ENCODE peak calls at places on chromosomes 6 and 20, in ten cellular contexts. One of them, this sample, is unnamed.

GRCh38 chr6:52552278-52552643 is 24.6 kb downstream of the TRAM2 start:
- DNase-seq in CD8-positive, alpha-beta T cell: no peak
- DNase-seq in HFFc6: no peak
- DNase-seq in activated CD4-positive, alpha-beta T cell treated with anti-CD3 and anti-CD28 coated beads, Interleukin-2, amount 50 U/mL, for 1 hour: no peak
- DNase-seq in smooth muscle cell of the brain vasculature: no peak
- DNase-seq in cardiac fibroblast: no peak
- DNase-seq in left ventricle myocardium inferior: no peak
- DNase-seq in memory B cell: no peak
- DNase-seq in right atrium auricular region: no peak
- DNase-seq in RPMI8226: peak; percentile 84
- DNase-seq in this sample: no peak

GRCh38 chr6:141551318-141551717 is 581.4 kb upstream of the GJE1 start:
- DNase-seq in CD8-positive, alpha-beta T cell: no peak
- DNase-seq in HFFc6: no peak
- DNase-seq in activated CD4-positive, alpha-beta T cell treated with anti-CD3 and anti-CD28 coated beads, Interleukin-2, amount 50 U/mL, for 1 hour: no peak
- DNase-seq in smooth muscle cell of the brain vasculature: no peak
- DNase-seq in cardiac fibroblast: no peak
- DNase-seq in left ventricle myocardium inferior: no peak
- DNase-seq in memory B cell: no peak
- DNase-seq in right atrium auricular region: no peak
- DNase-seq in RPMI8226: no peak
- DNase-seq in this sample: no peak

GRCh38 chr6:2029130-2029794 is 216.1 kb downstream of the GMDS start:
- DNase-seq in CD8-positive, alpha-beta T cell: no peak
- DNase-seq in HFFc6: no peak
- DNase-seq in activated CD4-positive, alpha-beta T cell treated with anti-CD3 and anti-CD28 coated beads, Interleukin-2, amount 50 U/mL, for 1 hour: no peak
- DNase-seq in smooth muscle cell of the brain vasculature: no peak
- DNase-seq in cardiac fibroblast: no peak
- DNase-seq in left ventricle myocardium inferior: no peak
- DNase-seq in memory B cell: no peak
- DNase-seq in right atrium auricular region: no peak
- DNase-seq in RPMI8226: no peak
- DNase-seq in this sample: no peak

GRCh38 chr6:32291549-32291948 is 67.7 kb upstream of the NOTCH4 start:
- DNase-seq in CD8-positive, alpha-beta T cell: no peak
- DNase-seq in HFFc6: no peak
- DNase-seq in activated CD4-positive, alpha-beta T cell treated with anti-CD3 and anti-CD28 coated beads, Interleukin-2, amount 50 U/mL, for 1 hour: no peak
- DNase-seq in smooth muscle cell of the brain vasculature: no peak
- DNase-seq in cardiac fibroblast: no peak
- DNase-seq in left ventricle myocardium inferior: no peak
- DNase-seq in memory B cell: no peak
- DNase-seq in right atrium auricular region: no peak
- DNase-seq in RPMI8226: no peak
- DNase-seq in this sample: no peak

GRCh38 chr20:34768105-34768504 is 57.3 kb downstream of the NCOA6 start:
- DNase-seq in CD8-positive, alpha-beta T cell: no peak
- DNase-seq in HFFc6: peak; percentile 89
- DNase-seq in activated CD4-positive, alpha-beta T cell treated with anti-CD3 and anti-CD28 coated beads, Interleukin-2, amount 50 U/mL, for 1 hour: no peak
- DNase-seq in smooth muscle cell of the brain vasculature: no peak
- DNase-seq in cardiac fibroblast: peak; percentile 18
- DNase-seq in left ventricle myocardium inferior: no peak
- DNase-seq in memory B cell: no peak
- DNase-seq in right atrium auricular region: no peak
- DNase-seq in RPMI8226: no peak
- DNase-seq in this sample: no peak

GRCh38 chr6:167678102-167679101 is 148.3 kb upstream of the AFDN start:
- DNase-seq in CD8-positive, alpha-beta T cell: no peak
- DNase-seq in HFFc6: no peak
- DNase-seq in activated CD4-positive, alpha-beta T cell treated with anti-CD3 and anti-CD28 coated beads, Interleukin-2, amount 50 U/mL, for 1 hour: no peak
- DNase-seq in smooth muscle cell of the brain vasculature: no peak
- DNase-seq in cardiac fibroblast: no peak
- DNase-seq in left ventricle myocardium inferior: peak; percentile 62
- DNase-seq in memory B cell: no peak
- DNase-seq in right atrium auricular region: no peak
- DNase-seq in RPMI8226: no peak
- DNase-seq in this sample: no peak

GRCh38 chr6:27601668-27602254 is 128.9 kb upstream of the ZNF184 start:
- DNase-seq in CD8-positive, alpha-beta T cell: no peak
- DNase-seq in HFFc6: no peak
- DNase-seq in activated CD4-positive, alpha-beta T cell treated with anti-CD3 and anti-CD28 coated beads, Interleukin-2, amount 50 U/mL, for 1 hour: no peak
- DNase-seq in smooth muscle cell of the brain vasculature: no peak
- DNase-seq in cardiac fibroblast: no peak
- DNase-seq in left ventricle myocardium inferior: no peak
- DNase-seq in memory B cell: no peak
- DNase-seq in right atrium auricular region: no peak
- DNase-seq in RPMI8226: no peak
- DNase-seq in this sample: no peak

GRCh38 chr20:2745060-2745910 is 52.7 kb downstream of the EBF4 start:
- DNase-seq in CD8-positive, alpha-beta T cell: no peak
- DNase-seq in HFFc6: no peak
- DNase-seq in activated CD4-positive, alpha-beta T cell treated with anti-CD3 and anti-CD28 coated beads, Interleukin-2, amount 50 U/mL, for 1 hour: no peak
- DNase-seq in smooth muscle cell of the brain vasculature: no peak
- DNase-seq in cardiac fibroblast: no peak
- DNase-seq in left ventricle myocardium inferior: no peak
- DNase-seq in memory B cell: no peak
- DNase-seq in right atrium auricular region: peak; percentile 52
- DNase-seq in RPMI8226: peak; percentile 85
- DNase-seq in this sample: no peak

GRCh38 chr6:88545991-88546390 is 379.8 kb upstream of the CNR1 start:
- DNase-seq in CD8-positive, alpha-beta T cell: no peak
- DNase-seq in HFFc6: no peak
- DNase-seq in activated CD4-positive, alpha-beta T cell treated with anti-CD3 and anti-CD28 coated beads, Interleukin-2, amount 50 U/mL, for 1 hour: no peak
- DNase-seq in smooth muscle cell of the brain vasculature: no peak
- DNase-seq in cardiac fibroblast: no peak
- DNase-seq in left ventricle myocardium inferior: no peak
- DNase-seq in memory B cell: no peak
- DNase-seq in right atrium auricular region: no peak
- DNase-seq in RPMI8226: no peak
- DNase-seq in this sample: no peak

GRCh38 chr6:154933181-154933827 is 61.8 kb upstream of the TIAM2 start:
- DNase-seq in CD8-positive, alpha-beta T cell: no peak
- DNase-seq in HFFc6: peak; percentile 40
- DNase-seq in activated CD4-positive, alpha-beta T cell treated with anti-CD3 and anti-CD28 coated beads, Interleukin-2, amount 50 U/mL, for 1 hour: no peak
- DNase-seq in smooth muscle cell of the brain vasculature: no peak
- DNase-seq in cardiac fibroblast: peak; percentile 30
- DNase-seq in left ventricle myocardium inferior: no peak
- DNase-seq in memory B cell: no peak
- DNase-seq in right atrium auricular region: no peak
- DNase-seq in RPMI8226: no peak
- DNase-seq in this sample: no peak

GRCh38 chr6:122012576-122012975 is 386.9 kb upstream of the HSF2 start:
- DNase-seq in CD8-positive, alpha-beta T cell: no peak
- DNase-seq in HFFc6: peak; percentile 36
- DNase-seq in activated CD4-positive, alpha-beta T cell treated with anti-CD3 and anti-CD28 coated beads, Interleukin-2, amount 50 U/mL, for 1 hour: no peak
- DNase-seq in smooth muscle cell of the brain vasculature: no peak
- DNase-seq in cardiac fibroblast: peak; percentile 3
- DNase-seq in left ventricle myocardium inferior: no peak
- DNase-seq in memory B cell: no peak
- DNase-seq in right atrium auricular region: no peak
- DNase-seq in RPMI8226: no peak
- DNase-seq in this sample: no peak

GRCh38 chr6:3825851-3826581 is 23.2 kb upstream of the FAM50B start:
- DNase-seq in CD8-positive, alpha-beta T cell: no peak
- DNase-seq in HFFc6: peak; percentile 99
- DNase-seq in activated CD4-positive, alpha-beta T cell treated with anti-CD3 and anti-CD28 coated beads, Interleukin-2, amount 50 U/mL, for 1 hour: no peak
- DNase-seq in smooth muscle cell of the brain vasculature: peak; percentile 72
- DNase-seq in cardiac fibroblast: peak; percentile 99
- DNase-seq in left ventricle myocardium inferior: peak; percentile 86
- DNase-seq in memory B cell: no peak
- DNase-seq in right atrium auricular region: peak; percentile 98
- DNase-seq in RPMI8226: no peak
- DNase-seq in this sample: no peak

GRCh38 chr6:170212051-170212756 is 78.7 kb downstream of the DLL1 start:
- DNase-seq in CD8-positive, alpha-beta T cell: peak; percentile 1
- DNase-seq in HFFc6: no peak
- DNase-seq in activated CD4-positive, alpha-beta T cell treated with anti-CD3 and anti-CD28 coated beads, Interleukin-2, amount 50 U/mL, for 1 hour: no peak
- DNase-seq in smooth muscle cell of the brain vasculature: no peak
- DNase-seq in cardiac fibroblast: no peak
- DNase-seq in left ventricle myocardium inferior: no peak
- DNase-seq in memory B cell: peak; percentile 6
- DNase-seq in right atrium auricular region: peak; percentile 36
- DNase-seq in RPMI8226: no peak
- DNase-seq in this sample: no peak

GRCh38 chr6:151060096-151060741 is 179.5 kb upstream of the AKAP12 start:
- DNase-seq in CD8-positive, alpha-beta T cell: no peak
- DNase-seq in HFFc6: peak; percentile 94
- DNase-seq in activated CD4-positive, alpha-beta T cell treated with anti-CD3 and anti-CD28 coated beads, Interleukin-2, amount 50 U/mL, for 1 hour: no peak
- DNase-seq in smooth muscle cell of the brain vasculature: no peak
- DNase-seq in cardiac fibroblast: peak; percentile 77
- DNase-seq in left ventricle myocardium inferior: no peak
- DNase-seq in memory B cell: no peak
- DNase-seq in right atrium auricular region: no peak
- DNase-seq in RPMI8226: no peak
- DNase-seq in this sample: no peak

GRCh38 chr20:31811796-31812728 is 7.1 kb upstream of the MYLK2 start:
- DNase-seq in CD8-positive, alpha-beta T cell: no peak
- DNase-seq in HFFc6: peak; percentile 50
- DNase-seq in activated CD4-positive, alpha-beta T cell treated with anti-CD3 and anti-CD28 coated beads, Interleukin-2, amount 50 U/mL, for 1 hour: no peak
- DNase-seq in smooth muscle cell of the brain vasculature: peak; percentile 84
- DNase-seq in cardiac fibroblast: peak; percentile 78
- DNase-seq in left ventricle myocardium inferior: peak; percentile 39
- DNase-seq in memory B cell: no peak
- DNase-seq in right atrium auricular region: no peak
- DNase-seq in RPMI8226: no peak
- DNase-seq in this sample: no peak

GRCh38 chr20:25369529-25369928 is 21.1 kb downstream of the ABHD12 start:
- DNase-seq in CD8-positive, alpha-beta T cell: no peak
- DNase-seq in HFFc6: no peak
- DNase-seq in activated CD4-positive, alpha-beta T cell treated with anti-CD3 and anti-CD28 coated beads, Interleukin-2, amount 50 U/mL, for 1 hour: no peak
- DNase-seq in smooth muscle cell of the brain vasculature: no peak
- DNase-seq in cardiac fibroblast: no peak
- DNase-seq in left ventricle myocardium inferior: no peak
- DNase-seq in memory B cell: no peak
- DNase-seq in right atrium auricular region: no peak
- DNase-seq in RPMI8226: no peak
- DNase-seq in this sample: no peak

GRCh38 chr20:37571033-37571432 is 43.4 kb upstream of the BLCAP start:
- DNase-seq in CD8-positive, alpha-beta T cell: no peak
- DNase-seq in HFFc6: no peak
- DNase-seq in activated CD4-positive, alpha-beta T cell treated with anti-CD3 and anti-CD28 coated beads, Interleukin-2, amount 50 U/mL, for 1 hour: no peak
- DNase-seq in smooth muscle cell of the brain vasculature: no peak
- DNase-seq in cardiac fibroblast: no peak
- DNase-seq in left ventricle myocardium inferior: no peak
- DNase-seq in memory B cell: no peak
- DNase-seq in right atrium auricular region: no peak
- DNase-seq in RPMI8226: no peak
- DNase-seq in this sample: no peak

This sample was measured in naive thymus-derived CD4-positive, alpha-beta T cell.